ENCODE peak calls at places on chromosomes 3 and 15, in four cellular contexts. C is AG08396, O is right cardiac atrium, P is heart left ventricle. V is an unnamed sample.

GRCh38 chr3:132803889-132804288 is 81.7 kb upstream of the NPHP3 start:
- DNase-seq in C (no peak), O (no peak), P (no peak), V (no peak)

GRCh38 chr3:151426337-151426648 is 34.6 kb downstream of the IGSF10 start:
- DNase-seq in C (no peak), O (no peak), P (no peak), V (no peak)

GRCh38 chr15:100031665-100032357 is 298.6 kb upstream of the LYSMD4 start:
- DNase-seq in C (no peak), O (no peak), P (no peak), V (no peak)

GRCh38 chr15:71471347-71471746 is 339.0 kb upstream of the NR2E3 start:
- DNase-seq in C (no peak), O (no peak), P (no peak), V (no peak)

GRCh38 chr3:96755519-96755918 is 58.9 kb upstream of the EPHA6 start:
- DNase-seq in C (no peak), O (no peak), P (no peak), V (no peak)

GRCh38 chr15:74610302-74610951 is 5.2 kb upstream of the CLK3 start:
- DNase-seq in C (no peak), O (peak), P (peak), V (peak)

GRCh38 chr3:129263161-129263910 is 13.9 kb downstream of the COPG1 start:
- DNase-seq in C (no peak), O (no peak), P (no peak), V (no peak)

GRCh38 chr3:49422379-49423248 is at the start of gene AMT:
- DNase-seq in C (peak), O (peak), P (peak), V (peak)

GRCh38 chr3:128585189-128585588 is 65.4 kb downstream of the RPN1 start:
- DNase-seq in C (no peak), O (no peak), P (no peak), V (no peak)

GRCh38 chr3:111603679-111604643 is 8.8 kb upstream of the ZBED2 start:
- DNase-seq in C (no peak), O (no peak), P (no peak), V (no peak)

GRCh38 chr3:152583913-152584312 is 251.0 kb upstream of the P2RY1 start:
- DNase-seq in C (no peak), O (no peak), P (no peak), V (no peak)

GRCh38 chr3:195147649-195148121 is 123.3 kb downstream of the XXYLT1 start:
- DNase-seq in C (peak), O (peak), P (peak), V (no peak)

GRCh38 chr3:108125550-108126071 is 34.8 kb upstream of the CD47 start:
- DNase-seq in C (no peak), O (peak), P (no peak), V (no peak)

GRCh38 chr3:183178833-183179549 is 16.5 kb upstream of the LAMP3 start:
- DNase-seq in C (peak), O (peak), P (peak), V (no peak)

GRCh38 chr3:171506743-171507319 is 46.6 kb upstream of the TNIK start:
- DNase-seq in C (no peak), O (no peak), P (no peak), V (no peak)

GRCh38 chr3:15977598-15978232 is 179.9 kb upstream of the ANKRD28 start:
- DNase-seq in C (no peak), O (no peak), P (no peak), V (no peak)

GRCh38 chr15:45100884-45101622 is 12.9 kb downstream of the DUOX2 start:
- DNase-seq in C (no peak), O (no peak), P (no peak), V (no peak)

GRCh38 chr3:62665627-62666433 is 209.4 kb downstream of the CADPS start:
- DNase-seq in C (peak), O (peak), P (peak), V (no peak)

GRCh38 chr15:41501961-41502786 is 8.5 kb downstream of the ITPKA start:
- DNase-seq in C (peak), O (no peak), P (no peak), V (no peak)

GRCh38 chr3:73404450-73404849 is 220.3 kb downstream of the PDZRN3 start:
- DNase-seq in C (no peak), O (no peak), P (no peak), V (no peak)

GRCh38 chr3:142963266-142964149 is at the start of gene PAQR9:
- DNase-seq in C (peak), O (peak), P (peak), V (no peak)

GRCh38 chr3:57646723-57647122 is 46.2 kb downstream of the DENND6A start:
- DNase-seq in C (peak), O (peak), P (no peak), V (peak)

V was measured in kidney.